ENCODE peak calls at places on chromosomes 12 and 14, in ten cellular contexts. Z, Y, L, V, R, P, F, B, Q and U are unnamed samples.
A peak's percentile ranks its signal among the peaks of the same experiment; 100 is the strongest.

GRCh38 chr12:129193263-129193871 is 340.1 kb downstream of the GLT1D1 start:
- DNase-seq in Y (peak; percentile 37), L (no peak), V (no peak), R (no peak), Z (peak; percentile 75), Q (no peak), F (no peak), B (no peak), P (no peak), U (peak; percentile 5)

GRCh38 chr12:98418357-98419075 is 96.9 kb upstream of the TMPO start:
- DNase-seq in Q (no peak), P (no peak), V (peak; percentile 93), F (peak; percentile 95), Y (peak; percentile 52), B (peak; percentile 27), R (peak; percentile 98), Z (peak; percentile 50), L (peak; percentile 80), U (no peak)

GRCh38 chr14:69574266-69574953 is at the start of gene CCDC177:
- DNase-seq in Q (peak; percentile 69), V (no peak), P (peak; percentile 60), Y (peak; percentile 94), B (peak; percentile 17), Z (peak; percentile 58), F (peak; percentile 55), R (peak; percentile 67), L (no peak), U (no peak)

GRCh38 chr12:115485503-115485902 is 792.0 kb downstream of the MED13L start:
- DNase-seq in Z (no peak), P (no peak), B (no peak), V (no peak), Y (no peak), Q (no peak), R (no peak), L (no peak), F (no peak), U (no peak)

GRCh38 chr14:84129028-84129427 is 1400.9 kb upstream of the FLRT2 start:
- DNase-seq in Z (no peak), R (no peak), V (no peak), F (no peak), B (no peak), Y (peak; percentile 22), Q (no peak), P (no peak), L (no peak), U (no peak)

GRCh38 chr12:52186135-52186840 is 5.5 kb downstream of the KRT80 start:
- DNase-seq in F (peak; percentile 73), Z (no peak), P (no peak), L (no peak), Y (no peak), R (peak; percentile 82), B (no peak), Q (no peak), V (no peak), U (no peak)

GRCh38 chr14:22982013-22982476 is 306 bp downstream of the AJUBA start:
- DNase-seq in R (no peak), Q (no peak), Z (no peak), L (no peak), F (no peak), B (no peak), V (no peak), P (no peak), Y (no peak), U (no peak)

GRCh38 chr14:102795060-102795925 is 18.0 kb downstream of the TRAF3 start:
- DNase-seq in F (peak; percentile 90), B (peak; percentile 22), V (peak; percentile 77), P (peak; percentile 21), R (peak; percentile 94), L (peak; percentile 30), Q (peak; percentile 56), Y (peak; percentile 26), Z (no peak), U (no peak)

GRCh38 chr14:68389973-68390372 is 402.9 kb downstream of the ZFP36L1 start:
- DNase-seq in R (no peak), Z (no peak), F (no peak), Q (no peak), V (no peak), P (no peak), Y (no peak), B (no peak), L (no peak), U (no peak)
- H3K4me1 ChIP-seq in R (peaks cover 72% of the 10 kb centered on the region), Z (no peaks in the 10 kb centered on the region), F (peaks cover 18% of the 10 kb centered on the region), Q (no peaks in the 10 kb centered on the region), V (peaks cover 55% of the 10 kb centered on the region), P (no peaks in the 10 kb centered on the region), Y (peaks cover 44% of the 10 kb centered on the region), B (peaks cover 8% of the 10 kb centered on the region), L (peaks cover 60% of the 10 kb centered on the region), U (peaks cover 3% of the 10 kb centered on the region)

GRCh38 chr12:47903927-47904646 is 707 bp downstream of the VDR start:
- DNase-seq in Q (peak; percentile 32), F (peak; percentile 77), L (peak; percentile 32), Y (no peak), R (peak; percentile 83), V (peak; percentile 83), P (peak; percentile 19), Z (peak; percentile 33), B (peak; percentile 25), U (no peak)

GRCh38 chr12:47905313-47905730 is 528 bp upstream of the VDR start:
- DNase-seq in Z (peak; percentile 62), F (no peak), L (peak; percentile 46), V (no peak), P (no peak), Y (no peak), R (no peak), B (peak; percentile 86), Q (no peak), U (peak; percentile 61)

GRCh38 chr12:47902131-47902639 is 2.6 kb downstream of the VDR start:
- DNase-seq in R (no peak), V (no peak), Z (no peak), L (no peak), F (no peak), Y (no peak), Q (no peak), B (no peak), P (no peak), U (no peak)

GRCh38 chr12:47903151-47903611 is 1.6 kb downstream of the VDR start:
- DNase-seq in B (no peak), Z (no peak), P (no peak), Y (no peak), L (no peak), F (peak; percentile 73), R (peak; percentile 70), V (no peak), Q (no peak), U (no peak)

DNA sequence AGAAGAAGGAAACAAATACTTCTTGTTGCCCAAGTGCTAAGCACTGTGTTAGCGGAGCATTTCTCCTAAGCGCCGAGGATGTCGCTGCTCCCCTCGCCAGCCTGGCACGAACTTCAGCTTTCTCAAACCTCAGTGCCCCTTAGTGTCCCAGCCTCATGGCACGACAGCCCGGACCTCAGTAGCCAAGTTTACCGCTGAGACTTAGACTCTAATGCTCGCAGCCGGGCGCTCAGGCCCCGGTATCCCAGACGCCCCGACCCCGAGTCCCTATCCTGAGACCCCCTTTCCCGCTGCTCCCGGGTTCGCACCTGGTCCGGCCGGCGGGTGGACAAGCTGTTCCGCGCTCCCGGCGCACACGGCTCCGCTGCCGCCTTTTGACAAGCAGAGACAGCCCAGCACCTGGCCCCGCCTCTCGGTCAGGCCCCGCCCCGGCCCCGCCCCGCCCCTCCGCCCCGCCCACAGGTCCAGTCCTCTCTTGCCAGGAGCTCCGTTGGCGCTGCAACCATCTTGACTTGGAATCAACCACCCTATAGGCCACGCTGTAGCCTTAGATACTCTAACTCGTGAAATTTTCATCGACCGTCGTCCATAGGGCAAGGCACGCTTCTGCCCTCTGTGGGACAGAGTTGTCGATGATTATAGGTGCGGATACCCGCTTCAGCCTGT is at the start of gene VDR:
- DNase-seq in Z (peak; percentile 97), L (peak; percentile 70), Y (peak; percentile 91), R (peak; percentile 77), V (peak; percentile 83), P (peak; percentile 60), F (peak; percentile 76), B (peak; percentile 81), Q (peak; percentile 67), U (peak; percentile 41)
- H3K27ac ChIP-seq in Z (no peak within 1 kb of the TSS), L (no peak within 1 kb of the TSS), Y (no peak within 1 kb of the TSS), R (no peak within 1 kb of the TSS), V (peak within 1 kb of the TSS; percentile 88), P (no peak within 1 kb of the TSS), F (peak within 1 kb of the TSS; percentile 64), B (peak within 1 kb of the TSS; percentile 79), Q (peak within 1 kb of the TSS; percentile 36), U (no peak within 1 kb of the TSS)

GRCh38 chr12:106183735-106184134 is 45.0 kb upstream of the NUAK1 start:
- DNase-seq in Y (no peak), B (no peak), L (no peak), Q (no peak), R (no peak), V (no peak), F (no peak), P (no peak), Z (no peak), U (no peak)

GRCh38 chr12:106189341-106189740 is 50.6 kb upstream of the NUAK1 start:
- DNase-seq in V (no peak), Q (no peak), B (no peak), Z (no peak), L (no peak), Y (peak; percentile 46), F (no peak), P (no peak), R (no peak), U (no peak)

GRCh38 chr12:106188249-106188648 is 49.5 kb upstream of the NUAK1 start:
- DNase-seq in Q (no peak), V (no peak), B (no peak), Y (peak; percentile 72), P (no peak), Z (no peak), F (no peak), R (no peak), L (no peak), U (no peak)

GRCh38 chr12:106187842-106188241 is 49.1 kb upstream of the NUAK1 start:
- DNase-seq in Z (no peak), R (no peak), L (no peak), P (no peak), Q (no peak), Y (no peak), B (no peak), F (no peak), V (no peak), U (no peak)

GRCh38 chr12:106187155-106187789 is 48.5 kb upstream of the NUAK1 start:
- DNase-seq in Y (no peak), P (no peak), R (no peak), V (no peak), Q (no peak), B (no peak), F (no peak), L (no peak), Z (no peak), U (no peak)
- H3K36me3 ChIP-seq in Y (no peaks in the 10 kb centered on the region), P (no peaks in the 10 kb centered on the region), R (no peaks in the 10 kb centered on the region), V (no peaks in the 10 kb centered on the region), Q (no peaks in the 10 kb centered on the region), B (no peaks in the 10 kb centered on the region), F (no peaks in the 10 kb centered on the region), L (no peaks in the 10 kb centered on the region), Z (no peaks in the 10 kb centered on the region), U (no peaks in the 10 kb centered on the region)

DNA sequence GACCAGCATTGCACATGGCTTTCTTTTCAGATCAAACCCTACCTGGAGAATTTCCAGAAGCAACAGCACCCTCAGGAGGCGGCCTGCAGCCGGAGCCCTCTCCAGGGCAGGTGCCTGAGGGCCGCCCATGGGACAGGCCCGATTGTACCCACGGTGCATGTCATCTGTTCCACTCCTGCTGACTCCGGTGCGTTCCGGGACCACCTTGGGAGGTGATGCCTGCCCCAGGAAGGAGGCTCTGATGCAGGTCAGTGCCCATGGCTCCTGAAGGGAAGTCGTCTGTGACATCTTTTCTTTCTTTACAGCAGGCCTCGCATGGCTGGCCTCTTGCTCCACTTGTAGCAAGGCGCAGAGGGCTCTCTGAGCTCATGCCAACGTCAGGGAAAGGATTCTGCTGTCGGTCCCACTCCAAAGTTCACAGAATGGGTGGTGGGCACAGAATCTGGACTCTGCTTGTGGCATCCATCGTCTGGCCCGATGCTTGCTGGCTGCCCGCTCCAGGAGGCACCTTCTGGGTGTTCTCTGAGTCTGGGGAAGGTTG is 160.7 kb upstream of the RTL1 start:
- DNase-seq in F (no peak), V (peak; percentile 40), Q (no peak), Y (no peak), P (no peak), B (no peak), R (no peak), L (no peak), Z (no peak), U (no peak)
- H3K4me1 ChIP-seq in F (no peaks in the 10 kb centered on the region), V (no peaks in the 10 kb centered on the region), Q (no peaks in the 10 kb centered on the region), Y (no peaks in the 10 kb centered on the region), P (no peaks in the 10 kb centered on the region), B (no peaks in the 10 kb centered on the region), R (no peaks in the 10 kb centered on the region), L (no peaks in the 10 kb centered on the region), Z (no peaks in the 10 kb centered on the region), U (no peaks in the 10 kb centered on the region)